ENCODE peak calls at places on chromosomes 13 and 19, in four cellular contexts. One of them, this sample, is unnamed.

GRCh38 chr13:50539791-50540530 is 303.5 kb downstream of the DLEU7 start:
- DNase-seq in suprapubic skin: no peak
- DNase-seq in breast epithelium: no peak
- DNase-seq in transverse colon: no peak
- DNase-seq in this sample: no peak

GRCh38 chr19:14366529-14366928 is 14.7 kb upstream of the ADGRE5 start:
- DNase-seq in suprapubic skin: peak; percentile 73
- DNase-seq in breast epithelium: peak; percentile 78
- DNase-seq in transverse colon: peak; percentile 95
- DNase-seq in this sample: peak; percentile 72

GRCh38 chr19:35921012-35921411 is 12.9 kb upstream of the TYROBP start:
- DNase-seq in suprapubic skin: no peak
- DNase-seq in breast epithelium: no peak
- DNase-seq in transverse colon: no peak
- DNase-seq in this sample: no peak

GRCh38 chr19:4068058-4068966 is 1.6 kb upstream of the ZBTB7A start:
- DNase-seq in suprapubic skin: no peak
- DNase-seq in breast epithelium: no peak
- DNase-seq in transverse colon: peak; percentile 76
- DNase-seq in this sample: no peak

GRCh38 chr13:112714366-112714765 is 24.5 kb downstream of the ATP11A start:
- DNase-seq in suprapubic skin: peak; percentile 55
- DNase-seq in breast epithelium: no peak
- DNase-seq in transverse colon: no peak
- DNase-seq in this sample: no peak

GRCh38 chr13:20525144-20525600 is 485 bp downstream of the CRYL1 start:
- DNase-seq in suprapubic skin: peak; percentile 66
- DNase-seq in breast epithelium: no peak
- DNase-seq in transverse colon: peak; percentile 57
- DNase-seq in this sample: peak; percentile 16

GRCh38 chr19:34241513-34242337 is 12.6 kb upstream of the GARRE1 start:
- DNase-seq in suprapubic skin: peak; percentile 57
- DNase-seq in breast epithelium: peak; percentile 66
- DNase-seq in transverse colon: peak; percentile 75
- DNase-seq in this sample: no peak

GRCh38 chr19:38736413-38737280 is 7.6 kb downstream of the CAPN12 start:
- DNase-seq in suprapubic skin: peak; percentile 81
- DNase-seq in breast epithelium: peak; percentile 77
- DNase-seq in transverse colon: peak; percentile 90
- DNase-seq in this sample: peak; percentile 49

GRCh38 chr19:31055454-31055853 is 293.8 kb downstream of the TSHZ3 start:
- DNase-seq in suprapubic skin: no peak
- DNase-seq in breast epithelium: no peak
- DNase-seq in transverse colon: no peak
- DNase-seq in this sample: no peak

GRCh38 chr13:32426191-32426980 is 1.5 kb downstream of the N4BP2L1 start:
- DNase-seq in suprapubic skin: no peak
- DNase-seq in breast epithelium: no peak
- DNase-seq in transverse colon: peak; percentile 25
- DNase-seq in this sample: no peak

GRCh38 chr19:33754361-33754760 is 42.3 kb upstream of the KCTD15 start:
- DNase-seq in suprapubic skin: no peak
- DNase-seq in breast epithelium: no peak
- DNase-seq in transverse colon: no peak
- DNase-seq in this sample: no peak

GRCh38 chr19:8151499-8152035 is 2.2 kb upstream of the FBN3 start:
- DNase-seq in suprapubic skin: no peak
- DNase-seq in breast epithelium: no peak
- DNase-seq in transverse colon: no peak
- DNase-seq in this sample: peak; percentile 53

GRCh38 chr19:8158411-8159074 is 9.2 kb upstream of the FBN3 start:
- DNase-seq in suprapubic skin: no peak
- DNase-seq in breast epithelium: no peak
- DNase-seq in transverse colon: peak; percentile 23
- DNase-seq in this sample: peak; percentile 68

GRCh38 chr19:8150178-8150865 is 930 bp upstream of the FBN3 start:
- DNase-seq in suprapubic skin: no peak
- DNase-seq in breast epithelium: no peak
- DNase-seq in transverse colon: no peak
- DNase-seq in this sample: no peak

GRCh38 chr19:8150998-8151397 is 1.6 kb upstream of the FBN3 start:
- DNase-seq in suprapubic skin: no peak
- DNase-seq in breast epithelium: no peak
- DNase-seq in transverse colon: no peak
- DNase-seq in this sample: no peak

DNA sequence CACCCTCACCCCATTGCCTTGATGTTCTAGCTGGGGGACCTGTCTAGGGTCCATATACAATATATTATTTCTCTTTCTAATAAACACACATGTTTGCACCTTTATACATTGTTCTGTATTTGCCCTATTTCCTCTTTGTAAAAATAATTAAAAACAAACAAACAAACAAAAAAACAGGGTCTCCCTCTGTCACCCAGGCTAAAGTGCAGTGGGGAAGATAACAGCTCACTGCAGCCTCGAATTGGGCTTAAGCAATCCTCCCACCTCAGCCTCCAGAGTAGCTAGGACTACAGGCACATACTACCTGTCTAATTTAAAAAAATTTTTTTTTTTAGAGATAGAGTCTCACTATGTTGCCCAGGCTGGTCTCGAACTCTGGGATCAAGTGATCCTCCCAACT is 5.9 kb upstream of the FBN3 start:
- DNase-seq in suprapubic skin: no peak
- DNase-seq in breast epithelium: no peak
- DNase-seq in transverse colon: no peak
- DNase-seq in this sample: no peak
- H3K27ac ChIP-seq in suprapubic skin: no peak overlapping the region
- H3K27ac ChIP-seq in breast epithelium: no peak overlapping the region
- H3K27ac ChIP-seq in transverse colon: no peak overlapping the region
- H3K27ac ChIP-seq in this sample: no peak overlapping the region

DNA sequence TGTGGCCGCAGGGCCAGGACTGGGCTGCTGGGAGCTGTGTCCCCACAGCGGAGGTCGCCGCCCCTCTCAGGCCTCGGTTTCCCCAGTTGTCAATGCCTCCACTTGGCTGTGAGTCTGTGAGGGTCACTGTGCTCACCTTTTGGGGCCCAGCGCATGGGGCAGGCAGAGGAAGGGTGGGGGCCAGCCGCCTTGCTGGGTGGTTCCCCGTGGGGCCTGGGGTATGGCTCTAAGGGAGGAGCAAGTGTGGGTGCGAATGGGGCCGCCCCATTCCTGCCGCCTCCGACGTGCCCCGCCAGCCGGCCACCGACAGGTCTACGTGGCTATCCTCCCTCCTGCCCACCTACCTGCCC is 803 bp upstream of the FGF22 start:
- DNase-seq in suprapubic skin: no peak
- DNase-seq in breast epithelium: no peak
- DNase-seq in transverse colon: no peak
- DNase-seq in this sample: no peak
- H3K4me3 ChIP-seq in suprapubic skin: peak overlapping the region; percentile 51
- H3K4me3 ChIP-seq in breast epithelium: peak overlapping the region; percentile 36
- H3K4me3 ChIP-seq in transverse colon: peak overlapping the region; percentile 44
- H3K4me3 ChIP-seq in this sample: peak overlapping the region; percentile 39

DNA sequence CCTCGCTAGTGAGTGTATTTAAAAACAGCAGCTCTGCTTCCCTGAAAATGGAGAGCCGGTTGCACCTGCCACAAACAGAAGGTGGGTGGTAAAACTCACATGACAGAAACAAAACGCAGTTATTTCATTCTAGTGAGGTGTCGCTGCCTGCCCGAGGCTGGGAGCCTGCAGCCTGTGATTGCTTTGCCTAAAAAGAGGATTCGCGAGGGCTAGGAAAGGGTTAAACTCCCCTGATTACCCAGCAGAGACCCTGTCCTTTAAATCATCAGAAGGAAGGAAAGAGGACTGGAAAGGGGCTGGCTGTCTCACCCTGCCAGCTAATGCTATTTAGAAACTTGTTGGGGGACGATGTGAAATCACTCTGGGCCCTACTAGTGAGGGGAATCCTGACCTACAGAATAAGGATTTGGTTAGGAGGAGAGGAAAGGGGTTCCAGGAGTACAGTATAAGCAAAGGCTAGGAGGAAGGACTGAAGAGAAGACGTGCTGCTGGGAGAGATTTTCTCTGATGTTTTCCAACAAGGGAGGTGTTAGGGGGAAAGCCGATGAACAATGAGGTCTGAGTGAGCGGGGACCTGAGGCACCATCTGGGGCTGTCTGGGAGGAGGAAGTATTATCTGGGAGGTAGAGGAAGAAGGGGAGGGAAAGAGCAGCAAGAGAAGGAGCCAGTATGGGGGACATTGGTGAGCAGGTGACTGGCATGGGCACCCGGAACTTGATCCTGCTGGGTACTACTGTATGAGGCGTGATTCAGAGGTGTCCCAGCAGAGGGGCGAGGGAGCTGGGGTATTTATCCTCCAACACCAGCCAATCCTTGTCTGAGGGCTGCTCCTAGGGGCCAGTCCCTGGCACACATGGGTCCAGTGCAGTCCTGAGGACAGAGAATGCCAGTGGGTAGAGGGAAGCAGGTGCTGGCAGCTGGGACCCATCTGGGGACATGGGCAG is 55.7 kb upstream of the PTPRS start:
- DNase-seq in suprapubic skin: no peak
- DNase-seq in breast epithelium: no peak
- DNase-seq in transverse colon: no peak
- DNase-seq in this sample: no peak
- H3K27ac ChIP-seq in suprapubic skin: no peak overlapping the region
- H3K27ac ChIP-seq in breast epithelium: no peak overlapping the region
- H3K27ac ChIP-seq in transverse colon: no peak overlapping the region
- H3K27ac ChIP-seq in this sample: no peak overlapping the region

DNA sequence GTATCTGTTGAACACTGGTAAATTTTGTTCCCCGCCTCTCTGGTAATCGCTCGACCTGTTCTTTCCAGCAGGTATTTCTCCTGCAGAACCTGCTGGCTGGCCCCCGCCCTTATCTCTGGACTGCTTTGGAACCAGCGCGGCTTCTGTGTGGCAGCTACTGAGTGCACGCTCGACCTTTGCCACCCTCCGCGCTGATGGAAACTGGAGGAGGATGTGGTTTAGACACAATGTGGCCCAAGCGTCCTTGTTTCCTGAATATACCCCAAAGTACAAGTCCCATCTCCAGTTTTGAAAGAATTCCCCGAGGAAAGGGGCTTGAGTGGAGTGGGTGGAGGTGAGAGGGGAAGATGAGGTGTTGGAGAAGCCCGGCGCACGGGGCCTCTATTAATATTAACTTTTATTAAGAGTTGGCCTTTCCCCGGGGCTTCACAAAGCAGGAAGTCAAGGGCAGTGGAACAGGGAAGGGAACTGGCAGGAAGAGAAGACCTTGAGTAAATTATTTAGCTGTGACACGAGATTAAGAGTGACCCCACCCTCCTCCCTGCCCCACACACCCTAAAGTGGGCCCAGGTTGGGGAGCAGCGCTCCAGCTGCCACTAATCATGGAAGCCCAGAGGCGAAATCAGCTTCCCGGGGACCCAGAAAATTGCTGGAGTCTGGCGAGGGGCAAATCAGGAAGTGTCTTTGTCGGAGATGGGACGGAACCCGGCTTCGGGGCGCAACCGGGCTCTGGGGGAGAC is 16.0 kb downstream of the CDX2 start:
- DNase-seq in suprapubic skin: no peak
- DNase-seq in breast epithelium: no peak
- DNase-seq in transverse colon: peak; percentile 84
- DNase-seq in this sample: no peak
- H3K4me3 ChIP-seq in suprapubic skin: peak overlapping the region; percentile 55
- H3K4me3 ChIP-seq in breast epithelium: peak overlapping the region; percentile 32
- H3K4me3 ChIP-seq in transverse colon: peak overlapping the region; percentile 54
- H3K4me3 ChIP-seq in this sample: peak overlapping the region; percentile 36

GRCh38 chr19:17234911-17235617 is 9.0 kb downstream of the OCEL1 start:
- DNase-seq in suprapubic skin: no peak
- DNase-seq in breast epithelium: no peak
- DNase-seq in transverse colon: peak; percentile 79
- DNase-seq in this sample: no peak

GRCh38 chr19:17235618-17236413 is 9.8 kb downstream of the OCEL1 start:
- DNase-seq in suprapubic skin: no peak
- DNase-seq in breast epithelium: peak; percentile 73
- DNase-seq in transverse colon: peak; percentile 80
- DNase-seq in this sample: peak; percentile 67

GRCh38 chr19:17237747-17238706 is 7.7 kb downstream of the NR2F6 start:
- DNase-seq in suprapubic skin: no peak
- DNase-seq in breast epithelium: no peak
- DNase-seq in transverse colon: no peak
- DNase-seq in this sample: no peak

GRCh38 chr19:17236831-17237543 is 8.7 kb downstream of the NR2F6 start:
- DNase-seq in suprapubic skin: no peak
- DNase-seq in breast epithelium: no peak
- DNase-seq in transverse colon: no peak
- DNase-seq in this sample: no peak

DNA sequence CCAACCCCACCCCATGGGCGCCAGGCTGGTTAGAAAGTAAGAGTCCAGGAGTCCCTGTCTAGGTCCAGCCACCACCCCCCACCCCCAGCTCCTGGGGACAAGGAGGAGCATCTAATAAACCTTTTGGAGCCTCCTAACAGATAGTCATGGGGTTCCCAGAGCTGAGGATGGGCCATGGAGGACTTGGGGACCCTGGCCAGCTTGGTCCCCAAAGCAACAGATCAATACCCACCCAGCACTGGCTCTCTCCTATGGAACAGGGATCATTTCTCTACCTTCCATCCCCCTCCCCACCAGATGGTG is 9.4 kb downstream of the NR2F6 start:
- DNase-seq in suprapubic skin: no peak
- DNase-seq in breast epithelium: no peak
- DNase-seq in transverse colon: peak; percentile 55
- DNase-seq in this sample: no peak
- H3K27ac ChIP-seq in suprapubic skin: no peak overlapping the region
- H3K27ac ChIP-seq in breast epithelium: peak overlapping the region; percentile 83
- H3K27ac ChIP-seq in transverse colon: peak overlapping the region; percentile 83
- H3K27ac ChIP-seq in this sample: peak overlapping the region; percentile 81